ENCODE peak calls at places on chromosome 22, in eight cellular contexts. One of them, this sample, is unnamed.

GRCh38 chr22:43031617-43032016 is 16.7 kb upstream of the PACSIN2 start:
- DNase-seq in lower lobe of right lung: no peak
- DNase-seq in IMR-90: no peak
- DNase-seq in pancreas: no peak
- DNase-seq in endodermal cell: no peak
- DNase-seq in ascending aorta: no peak
- DNase-seq in Panc1: no peak
- DNase-seq in adrenal gland: peak; percentile 38
- DNase-seq in this sample: no peak

GRCh38 chr22:50737728-50738648 is at the start of gene ACR:
- DNase-seq in endodermal cell: peak; percentile 44
- DNase-seq in IMR-90: no peak
- DNase-seq in adrenal gland: no peak
- DNase-seq in Panc1: no peak
- DNase-seq in pancreas: no peak
- DNase-seq in lower lobe of right lung: peak; percentile 21
- DNase-seq in ascending aorta: peak; percentile 48
- DNase-seq in this sample: no peak

GRCh38 chr22:17086301-17086700 is 1.5 kb downstream of the IL17RA start:
- DNase-seq in pancreas: no peak
- DNase-seq in ascending aorta: no peak
- DNase-seq in adrenal gland: no peak
- DNase-seq in Panc1: no peak
- DNase-seq in lower lobe of right lung: no peak
- DNase-seq in IMR-90: no peak
- DNase-seq in endodermal cell: peak; percentile 41
- DNase-seq in this sample: no peak

GRCh38 chr22:47374273-47374771 is 611.9 kb downstream of the TBC1D22A start:
- DNase-seq in lower lobe of right lung: peak; percentile 20
- DNase-seq in ascending aorta: peak; percentile 41
- DNase-seq in pancreas: no peak
- DNase-seq in adrenal gland: no peak
- DNase-seq in endodermal cell: no peak
- DNase-seq in IMR-90: no peak
- DNase-seq in Panc1: no peak
- DNase-seq in this sample: no peak

GRCh38 chr22:30196141-30196866 is 50.3 kb downstream of the LIF start:
- DNase-seq in lower lobe of right lung: peak; percentile 87
- DNase-seq in adrenal gland: peak; percentile 70
- DNase-seq in endodermal cell: peak; percentile 90
- DNase-seq in ascending aorta: peak; percentile 91
- DNase-seq in pancreas: peak; percentile 61
- DNase-seq in Panc1: peak; percentile 97
- DNase-seq in IMR-90: peak; percentile 100
- DNase-seq in this sample: peak; percentile 97

GRCh38 chr22:50699754-50700386 is 27.2 kb downstream of the SHANK3 start:
- DNase-seq in IMR-90: no peak
- DNase-seq in lower lobe of right lung: peak; percentile 24
- DNase-seq in ascending aorta: peak; percentile 51
- DNase-seq in pancreas: no peak
- DNase-seq in Panc1: no peak
- DNase-seq in endodermal cell: peak; percentile 79
- DNase-seq in adrenal gland: no peak
- DNase-seq in this sample: no peak

GRCh38 chr22:32103648-32104326 is 55.3 kb downstream of the C22orf42 start:
- DNase-seq in pancreas: no peak
- DNase-seq in endodermal cell: no peak
- DNase-seq in Panc1: no peak
- DNase-seq in IMR-90: peak; percentile 3
- DNase-seq in lower lobe of right lung: no peak
- DNase-seq in ascending aorta: no peak
- DNase-seq in adrenal gland: no peak
- DNase-seq in this sample: no peak

GRCh38 chr22:28710112-28710888 is 30.7 kb upstream of the TTC28 start:
- DNase-seq in ascending aorta: no peak
- DNase-seq in endodermal cell: no peak
- DNase-seq in Panc1: no peak
- DNase-seq in IMR-90: peak; percentile 93
- DNase-seq in pancreas: no peak
- DNase-seq in adrenal gland: no peak
- DNase-seq in lower lobe of right lung: no peak
- DNase-seq in this sample: no peak

GRCh38 chr22:37675930-37676571 is 615 bp downstream of the LGALS1 start:
- DNase-seq in Panc1: no peak
- DNase-seq in endodermal cell: no peak
- DNase-seq in lower lobe of right lung: peak; percentile 53
- DNase-seq in IMR-90: no peak
- DNase-seq in adrenal gland: peak; percentile 76
- DNase-seq in pancreas: peak; percentile 56
- DNase-seq in ascending aorta: peak; percentile 71
- DNase-seq in this sample: no peak

GRCh38 chr22:46233231-46233630 is 16.9 kb downstream of the CDPF1 start:
- DNase-seq in adrenal gland: peak; percentile 89
- DNase-seq in pancreas: peak; percentile 76
- DNase-seq in IMR-90: peak; percentile 29
- DNase-seq in lower lobe of right lung: no peak
- DNase-seq in ascending aorta: peak; percentile 80
- DNase-seq in Panc1: peak; percentile 18
- DNase-seq in endodermal cell: no peak
- DNase-seq in this sample: no peak

GRCh38 chr22:43946391-43946680 is 8.9 kb upstream of the SAMM50 start:
- DNase-seq in lower lobe of right lung: no peak
- DNase-seq in Panc1: no peak
- DNase-seq in adrenal gland: no peak
- DNase-seq in endodermal cell: no peak
- DNase-seq in IMR-90: no peak
- DNase-seq in pancreas: no peak
- DNase-seq in ascending aorta: no peak
- DNase-seq in this sample: no peak

GRCh38 chr22:45204241-45204640 is 36.5 kb downstream of the KIAA0930 start:
- DNase-seq in Panc1: no peak
- DNase-seq in endodermal cell: peak; percentile 42
- DNase-seq in pancreas: peak; percentile 16
- DNase-seq in lower lobe of right lung: no peak
- DNase-seq in ascending aorta: no peak
- DNase-seq in adrenal gland: no peak
- DNase-seq in IMR-90: no peak
- DNase-seq in this sample: no peak

GRCh38 chr22:46362221-46362933 is 26.9 kb downstream of the TRMU start:
- DNase-seq in endodermal cell: peak; percentile 54
- DNase-seq in IMR-90: peak; percentile 6
- DNase-seq in pancreas: peak; percentile 42
- DNase-seq in adrenal gland: no peak
- DNase-seq in Panc1: no peak
- DNase-seq in ascending aorta: no peak
- DNase-seq in lower lobe of right lung: peak; percentile 40
- DNase-seq in this sample: no peak

GRCh38 chr22:47064016-47064415 is 301.6 kb downstream of the TBC1D22A start:
- DNase-seq in pancreas: no peak
- DNase-seq in endodermal cell: no peak
- DNase-seq in ascending aorta: peak; percentile 52
- DNase-seq in lower lobe of right lung: no peak
- DNase-seq in Panc1: no peak
- DNase-seq in adrenal gland: no peak
- DNase-seq in IMR-90: no peak
- DNase-seq in this sample: no peak

GRCh38 chr22:39356464-39356863 is 6.7 kb downstream of the SYNGR1 start:
- DNase-seq in Panc1: no peak
- DNase-seq in lower lobe of right lung: no peak
- DNase-seq in ascending aorta: no peak
- DNase-seq in IMR-90: no peak
- DNase-seq in endodermal cell: no peak
- DNase-seq in adrenal gland: no peak
- DNase-seq in pancreas: no peak
- DNase-seq in this sample: no peak

GRCh38 chr22:17767236-17768065 is 6.8 kb downstream of the BID start:
- DNase-seq in adrenal gland: no peak
- DNase-seq in ascending aorta: no peak
- DNase-seq in Panc1: no peak
- DNase-seq in pancreas: no peak
- DNase-seq in IMR-90: no peak
- DNase-seq in lower lobe of right lung: no peak
- DNase-seq in endodermal cell: no peak
- DNase-seq in this sample: no peak

GRCh38 chr22:28017558-28017820 is 98.4 kb upstream of the PITPNB start:
- DNase-seq in IMR-90: no peak
- DNase-seq in adrenal gland: no peak
- DNase-seq in ascending aorta: no peak
- DNase-seq in lower lobe of right lung: no peak
- DNase-seq in Panc1: no peak
- DNase-seq in endodermal cell: no peak
- DNase-seq in pancreas: no peak
- DNase-seq in this sample: no peak

GRCh38 chr22:49687333-49687732 is 140.3 kb downstream of the BRD1 start:
- DNase-seq in lower lobe of right lung: no peak
- DNase-seq in pancreas: no peak
- DNase-seq in adrenal gland: no peak
- DNase-seq in Panc1: no peak
- DNase-seq in endodermal cell: peak; percentile 11
- DNase-seq in ascending aorta: peak; percentile 41
- DNase-seq in IMR-90: no peak
- DNase-seq in this sample: no peak
- H3K9me3 ChIP-seq in lower lobe of right lung: no peaks in the 10 kb centered on the region
- H3K9me3 ChIP-seq in pancreas: no peaks in the 10 kb centered on the region
- H3K9me3 ChIP-seq in adrenal gland: no peaks in the 10 kb centered on the region
- H3K9me3 ChIP-seq in Panc1: no peaks in the 10 kb centered on the region
- H3K9me3 ChIP-seq in endodermal cell: no peaks in the 10 kb centered on the region
- H3K9me3 ChIP-seq in ascending aorta: no peaks in the 10 kb centered on the region
- H3K9me3 ChIP-seq in IMR-90: peaks cover 17% of the 10 kb centered on the region
- H3K9me3 ChIP-seq in this sample: no peaks in the 10 kb centered on the region

DNA sequence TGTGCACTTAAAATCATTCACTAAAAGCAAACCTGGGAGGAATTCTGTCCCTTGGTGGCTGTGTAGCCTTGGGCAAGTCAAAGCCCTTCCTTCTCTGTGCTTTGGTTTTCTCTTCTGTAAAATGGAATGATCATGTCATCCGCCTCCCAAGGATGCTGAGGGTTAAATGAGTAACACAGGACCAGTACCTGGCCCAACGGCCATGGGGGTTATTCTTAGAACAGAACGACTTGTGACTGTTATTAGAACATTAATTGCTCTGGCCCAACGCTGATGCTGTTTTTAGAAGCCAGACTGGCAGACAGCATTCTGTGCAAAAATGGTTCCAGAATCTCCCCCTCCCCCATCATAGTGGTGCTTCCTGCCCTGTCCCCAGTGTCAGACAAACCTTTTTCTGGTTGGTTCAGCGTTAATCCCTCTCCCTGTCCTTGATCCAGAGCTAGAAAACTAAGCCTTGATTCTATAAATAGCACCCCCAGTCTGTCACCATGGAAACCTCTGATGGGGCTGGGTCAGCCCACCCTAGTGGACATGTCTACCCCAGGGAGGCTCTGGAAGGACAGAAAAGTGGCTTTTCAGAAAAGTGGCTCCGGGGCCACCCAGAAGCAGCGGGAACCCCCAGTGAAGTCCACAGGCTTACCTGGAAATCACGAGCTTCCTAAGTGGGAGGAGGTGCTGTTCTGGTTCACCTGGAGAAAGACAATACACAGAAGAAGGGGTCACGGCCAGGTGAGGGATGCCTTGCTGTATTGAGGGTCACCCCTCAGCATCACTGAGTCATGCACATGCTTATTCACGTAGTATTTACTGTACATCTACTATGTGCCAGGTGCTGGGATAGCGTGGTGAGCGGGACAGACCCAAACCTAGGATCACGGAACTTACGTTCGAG is 15.5 kb upstream of the TFIP11 start:
- DNase-seq in ascending aorta: no peak
- DNase-seq in Panc1: no peak
- DNase-seq in IMR-90: no peak
- DNase-seq in adrenal gland: no peak
- DNase-seq in endodermal cell: no peak
- DNase-seq in lower lobe of right lung: no peak
- DNase-seq in pancreas: no peak
- DNase-seq in this sample: no peak
- H3K4me3 ChIP-seq in ascending aorta: no peak overlapping the region
- H3K4me3 ChIP-seq in Panc1: no peak overlapping the region
- H3K4me3 ChIP-seq in IMR-90: no peak overlapping the region
- H3K4me3 ChIP-seq in adrenal gland: no peak overlapping the region
- H3K4me3 ChIP-seq in endodermal cell: no peak overlapping the region
- H3K4me3 ChIP-seq in lower lobe of right lung: no peak overlapping the region
- H3K4me3 ChIP-seq in pancreas: no peak overlapping the region
- H3K4me3 ChIP-seq in this sample: no peak overlapping the region

DNA sequence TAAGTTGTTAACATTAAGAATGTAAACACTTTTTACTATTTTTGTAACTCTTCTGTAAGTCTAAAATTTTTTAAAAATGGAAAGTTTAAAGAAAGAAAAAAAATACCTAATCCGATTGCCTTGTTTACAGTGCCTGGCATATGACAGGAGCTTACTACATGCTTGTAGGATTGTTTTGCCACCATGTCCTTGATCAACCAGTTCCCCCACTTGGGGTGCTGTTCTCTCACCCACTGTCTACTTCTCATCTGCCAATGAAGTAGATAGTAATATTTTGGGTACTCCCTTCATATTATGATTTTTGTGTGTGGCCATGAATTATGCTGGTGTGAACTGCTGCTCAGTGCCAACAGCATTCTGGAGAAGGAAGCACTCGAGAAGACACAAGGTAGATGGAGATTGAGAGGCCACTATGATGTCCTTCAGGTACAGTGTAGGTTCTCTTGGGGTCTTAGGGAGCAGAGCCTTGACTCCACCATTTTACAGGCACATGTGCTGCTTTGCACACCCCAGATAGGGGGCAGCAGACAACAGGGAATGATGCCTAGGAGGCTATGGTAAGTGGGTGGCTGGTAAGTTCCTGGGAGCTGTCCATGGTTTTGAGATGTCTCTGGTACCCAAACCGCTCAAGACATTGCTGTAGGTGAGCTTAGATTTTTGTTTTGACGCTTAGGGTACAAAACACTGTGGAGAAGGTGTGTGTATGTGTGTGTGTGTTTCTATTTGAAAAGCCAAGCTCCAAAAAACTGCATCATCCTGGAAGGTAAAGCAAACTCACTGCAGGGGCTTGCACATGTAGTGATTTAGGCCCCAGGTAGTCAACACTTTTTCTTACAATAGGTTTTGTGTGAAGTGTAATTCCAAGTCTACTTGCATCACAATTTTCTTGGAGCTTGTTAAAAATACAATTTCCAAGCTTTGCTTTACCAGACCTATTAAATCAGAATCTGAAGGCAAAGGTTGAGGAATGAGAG is 494.5 kb upstream of the LARGE1 start:
- DNase-seq in Panc1: peak; percentile 25
- DNase-seq in lower lobe of right lung: no peak
- DNase-seq in endodermal cell: peak; percentile 93
- DNase-seq in adrenal gland: peak; percentile 27
- DNase-seq in IMR-90: no peak
- DNase-seq in ascending aorta: no peak
- DNase-seq in pancreas: peak; percentile 33
- DNase-seq in this sample: no peak
- TF ChIP-seq CTCF in Panc1: no peak
- TF ChIP-seq CTCF in lower lobe of right lung: peak; percentile 34
- TF ChIP-seq CTCF in endodermal cell: peak; percentile 95
- TF ChIP-seq CTCF in adrenal gland: peak; percentile 28
- TF ChIP-seq CTCF in IMR-90: no peak
- TF ChIP-seq CTCF in ascending aorta: no peak
- TF ChIP-seq CTCF in pancreas: peak; percentile 18
- TF ChIP-seq CTCF in this sample: peak; percentile 42

DNA sequence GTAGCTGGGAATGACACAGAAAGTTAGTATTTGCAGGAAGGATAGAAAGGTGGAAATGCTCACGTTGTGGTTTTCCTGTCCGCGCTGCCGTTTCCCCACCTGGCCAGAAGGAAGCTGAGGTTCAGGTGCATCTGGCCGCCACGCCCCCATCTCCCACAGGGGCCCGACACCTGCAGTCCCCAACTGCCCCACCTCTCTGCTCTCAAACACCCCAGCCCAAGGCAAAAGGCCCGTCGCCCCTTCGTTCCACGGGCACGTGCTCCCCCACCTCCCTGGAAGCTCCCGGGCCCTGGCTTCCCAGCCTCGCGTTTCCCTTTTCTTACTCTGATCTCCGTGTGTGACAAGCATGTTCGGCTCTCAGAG is 985.1 kb downstream of the BRD1 start:
- DNase-seq in pancreas: no peak
- DNase-seq in ascending aorta: no peak
- DNase-seq in Panc1: no peak
- DNase-seq in lower lobe of right lung: no peak
- DNase-seq in adrenal gland: no peak
- DNase-seq in IMR-90: no peak
- DNase-seq in endodermal cell: no peak
- DNase-seq in this sample: no peak
- H3K9me3 ChIP-seq in pancreas: no peaks in the 10 kb centered on the region
- H3K9me3 ChIP-seq in ascending aorta: no peaks in the 10 kb centered on the region
- H3K9me3 ChIP-seq in Panc1: no peaks in the 10 kb centered on the region
- H3K9me3 ChIP-seq in lower lobe of right lung: no peaks in the 10 kb centered on the region
- H3K9me3 ChIP-seq in adrenal gland: no peaks in the 10 kb centered on the region
- H3K9me3 ChIP-seq in IMR-90: peaks cover 64% of the 10 kb centered on the region
- H3K9me3 ChIP-seq in endodermal cell: no peaks in the 10 kb centered on the region
- H3K9me3 ChIP-seq in this sample: no peaks in the 10 kb centered on the region

This sample was measured in vagina.